ENCODE peak calls at places on chromosomes 6 and 20, in five cellular contexts. Q, G, W, I and E are unnamed samples.
A peak's percentile ranks its signal among the peaks of the same experiment; 100 is the strongest.

GRCh38 chr20:53387983-53388675 is 205.5 kb downstream of the ZNF217 start:
- DNase-seq in Q (no peak), G (no peak), W (no peak), I (no peak), E (no peak)

GRCh38 chr6:46772754-46773153 is 20.4 kb upstream of the MEP1A start:
- DNase-seq in Q (peak; percentile 13), G (peak; percentile 23), W (no peak), I (peak; percentile 72), E (no peak)

GRCh38 chr6:89069536-89070163 is 10.9 kb upstream of the PNRC1 start:
- DNase-seq in Q (no peak), G (no peak), W (no peak), I (no peak), E (no peak)

GRCh38 chr6:154292855-154293519 is 63.6 kb downstream of the IPCEF1 start:
- DNase-seq in Q (no peak), G (no peak), W (no peak), I (no peak), E (no peak)

GRCh38 chr6:67541591-67541990 is 1093.5 kb upstream of the ADGRB3 start:
- DNase-seq in Q (no peak), G (no peak), W (no peak), I (no peak), E (no peak)

GRCh38 chr6:135210632-135211305 is 29.7 kb downstream of the MYB start:
- DNase-seq in Q (no peak), G (no peak), W (no peak), I (no peak), E (no peak)

GRCh38 chr6:170505306-170505705 is 47.8 kb downstream of the PSMB1 start:
- DNase-seq in Q (peak; percentile 12), G (peak; percentile 37), W (no peak), I (no peak), E (no peak)

GRCh38 chr20:46512943-46513844 is at the start of gene ZNF334:
- DNase-seq in Q (peak; percentile 28), G (peak; percentile 76), W (peak; percentile 91), I (peak; percentile 81), E (peak; percentile 77)

GRCh38 chr6:144152334-144152900 is 2.1 kb downstream of the STX11 start:
- DNase-seq in Q (no peak), G (no peak), W (no peak), I (peak; percentile 66), E (peak; percentile 80)

GRCh38 chr6:57256541-57256940 is 34.4 kb upstream of the RAB23 start:
- DNase-seq in Q (no peak), G (no peak), W (no peak), I (no peak), E (no peak)

GRCh38 chr6:138115191-138115590 is 8.0 kb upstream of the PERP start:
- DNase-seq in Q (no peak), G (no peak), W (no peak), I (no peak), E (no peak)

GRCh38 chr6:138115877-138116660 is 8.8 kb upstream of the PERP start:
- DNase-seq in Q (peak; percentile 42), G (peak; percentile 36), W (peak; percentile 38), I (peak; percentile 60), E (peak; percentile 83)

GRCh38 chr6:138113588-138114210 is 6.5 kb upstream of the PERP start:
- DNase-seq in Q (no peak), G (no peak), W (no peak), I (no peak), E (no peak)

DNA sequence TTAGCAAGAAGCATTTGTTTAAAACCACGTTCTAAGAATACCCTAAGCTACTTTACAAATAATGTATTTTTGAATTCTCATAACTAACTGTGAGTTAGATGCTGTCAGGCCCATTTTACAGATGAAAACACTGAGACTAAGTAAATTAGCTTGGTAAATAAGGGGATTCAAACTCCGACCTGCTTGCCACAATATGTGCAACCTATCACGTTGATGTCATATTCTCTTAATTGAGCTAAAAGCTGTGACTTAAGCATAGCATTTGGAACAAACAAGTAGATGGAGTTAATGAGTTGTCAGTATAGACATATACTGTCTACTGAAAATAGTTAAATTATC is 9.4 kb upstream of the PERP start:
- DNase-seq in Q (no peak), G (no peak), W (no peak), I (no peak), E (no peak)
- H3K27me3 ChIP-seq in Q (peaks cover 8% of the 10 kb centered on the region), G (no peaks in the 10 kb centered on the region), W (no peaks in the 10 kb centered on the region), I (no peaks in the 10 kb centered on the region), E (peaks cover 29% of the 10 kb centered on the region)

DNA sequence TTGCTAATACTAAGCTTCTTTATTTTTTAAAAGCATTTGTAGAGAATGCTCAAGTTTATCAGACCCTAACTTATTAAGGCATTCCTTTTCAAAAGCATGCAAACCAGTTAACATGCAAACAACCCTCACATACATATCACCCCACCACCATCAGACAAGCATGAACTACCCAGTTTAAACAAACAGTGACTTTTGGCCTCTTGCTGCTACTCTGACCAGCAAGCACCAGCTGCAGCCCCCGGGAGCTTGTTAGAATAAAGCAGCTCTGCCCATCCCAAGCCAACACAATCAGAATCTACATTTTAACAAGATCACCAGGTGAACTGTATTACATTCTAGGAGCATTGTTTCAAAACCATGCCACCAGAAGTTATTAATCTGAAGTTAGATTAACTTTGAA is 5.8 kb upstream of the NUP153 start:
- DNase-seq in Q (no peak), G (no peak), W (no peak), I (no peak), E (no peak)
- H3K27me3 ChIP-seq in Q (no peaks in the 10 kb centered on the region), G (no peaks in the 10 kb centered on the region), W (no peaks in the 10 kb centered on the region), I (no peaks in the 10 kb centered on the region), E (no peaks in the 10 kb centered on the region)

GRCh38 chr20:25065044-25065624 is 7.2 kb upstream of the ACSS1 start:
- DNase-seq in Q (peak; percentile 9), G (no peak), W (no peak), I (no peak), E (peak; percentile 77)
- H3K27me3 ChIP-seq in Q (peaks cover 13% of the 10 kb centered on the region), G (no peaks in the 10 kb centered on the region), W (peaks cover 3% of the 10 kb centered on the region), I (peaks cover 15% of the 10 kb centered on the region), E (no peaks in the 10 kb centered on the region)

GRCh38 chr6:125750692-125751333 is 1.4 kb downstream of the HEY2 start:
- DNase-seq in Q (no peak), G (no peak), W (no peak), I (no peak), E (no peak)
- H3K27me3 ChIP-seq in Q (peaks cover 96% of the 10 kb centered on the region), G (no peaks in the 10 kb centered on the region), W (peaks cover 21% of the 10 kb centered on the region), I (peaks cover 76% of the 10 kb centered on the region), E (peaks cover 89% of the 10 kb centered on the region)

DNA sequence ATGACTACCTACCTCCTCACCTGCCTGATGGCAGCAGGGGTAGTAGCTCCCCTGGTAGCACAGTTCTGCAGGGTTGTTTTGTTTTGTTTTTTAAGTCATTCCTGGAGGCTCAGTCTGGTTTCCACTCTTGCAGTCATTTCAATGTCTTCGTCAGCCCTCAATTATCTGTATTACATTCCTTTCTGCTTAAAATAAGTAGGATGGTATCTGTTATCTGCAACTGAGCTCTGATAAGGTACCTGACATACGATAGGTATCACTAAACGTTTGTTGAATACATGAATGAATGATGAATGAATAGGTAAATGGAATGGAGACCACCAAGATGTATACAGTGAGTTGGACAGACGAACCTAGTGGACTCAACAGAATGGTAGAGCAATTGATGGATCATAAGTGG is 7.2 kb upstream of the CLPSL2 start:
- DNase-seq in Q (no peak), G (no peak), W (no peak), I (no peak), E (no peak)
- H3K27me3 ChIP-seq in Q (peaks cover 26% of the 10 kb centered on the region), G (no peaks in the 10 kb centered on the region), W (no peaks in the 10 kb centered on the region), I (peaks cover 20% of the 10 kb centered on the region), E (no peaks in the 10 kb centered on the region)

GRCh38 chr20:60926831-60927230 is 325.2 kb upstream of the CDH4 start:
- DNase-seq in Q (no peak), G (no peak), W (no peak), I (no peak), E (no peak)
- H3K27me3 ChIP-seq in Q (no peaks in the 10 kb centered on the region), G (no peaks in the 10 kb centered on the region), W (peaks cover 82% of the 10 kb centered on the region), I (no peaks in the 10 kb centered on the region), E (no peaks in the 10 kb centered on the region)